ENCODE peak calls at places on chromosomes 6 and 20, in five cellular contexts. S, U, T, Q and D are unnamed samples.

GRCh38 chr6:3489032-3489757 is 32.3 kb upstream of the SLC22A23 start:
- DNase-seq in S (no peak), U (no peak), T (peak), Q (no peak), D (no peak)

GRCh38 chr6:160167547-160168391 is 46.2 kb downstream of the SLC22A1 start:
- DNase-seq in T (no peak), Q (no peak), S (no peak), U (no peak), D (no peak)

GRCh38 chr6:54307412-54308036 is 717 bp upstream of the TINAG start:
- DNase-seq in T (no peak), U (no peak), Q (no peak), S (no peak), D (no peak)

GRCh38 chr6:78268591-78268990 is 598.8 kb upstream of the IRAK1BP1 start:
- DNase-seq in S (no peak), Q (no peak), U (no peak), T (no peak), D (no peak)

GRCh38 chr20:14142171-14142570 is 146.9 kb downstream of the MACROD2 start:
- DNase-seq in T (peak), Q (peak), S (peak), U (peak), D (no peak)

GRCh38 chr6:26087284-26088115 is at the start of gene HFE:
- DNase-seq in Q (no peak), U (peak), T (peak), S (peak), D (no peak)

GRCh38 chr6:166627875-166628849 is 1.1 kb upstream of the RPS6KA2 start:
- DNase-seq in U (no peak), Q (no peak), T (no peak), S (peak), D (no peak)

GRCh38 chr6:115058414-115059211 is 715.8 kb upstream of the HS3ST5 start:
- DNase-seq in U (no peak), Q (no peak), S (no peak), T (no peak), D (no peak)

GRCh38 chr20:40802886-40803285 is 113.8 kb upstream of the MAFB start:
- DNase-seq in Q (no peak), T (no peak), U (no peak), S (no peak), D (no peak)

GRCh38 chr6:33167374-33168148 is 24.7 kb downstream of the COL11A2 start:
- DNase-seq in S (no peak), T (no peak), Q (no peak), U (no peak), D (no peak)

GRCh38 chr20:9290331-9290730 is 221.4 kb downstream of the PLCB4 start:
- DNase-seq in T (no peak), U (no peak), S (no peak), Q (no peak), D (no peak)

GRCh38 chr20:8127553-8128255 is 4.4 kb upstream of the PLCB1 start:
- DNase-seq in S (no peak), U (no peak), T (peak), Q (no peak), D (no peak)

GRCh38 chr6:1577146-1577680 is 32.5 kb upstream of the FOXC1 start:
- DNase-seq in T (no peak), Q (no peak), U (no peak), S (no peak), D (no peak)

GRCh38 chr20:16898433-16898832 is 150.3 kb downstream of the OTOR start:
- DNase-seq in U (no peak), Q (no peak), T (peak), S (no peak), D (no peak)

GRCh38 chr20:49167811-49168507 is 20.2 kb downstream of the STAU1 start:
- DNase-seq in S (no peak), U (no peak), T (no peak), Q (no peak), D (no peak)

GRCh38 chr20:57092112-57092899 is 174.1 kb downstream of the BMP7 start:
- DNase-seq in U (no peak), S (peak), Q (peak), T (peak), D (peak)

GRCh38 chr6:6193221-6193745 is 127.2 kb downstream of the F13A1 start:
- DNase-seq in S (no peak), Q (no peak), U (no peak), T (no peak), D (no peak)

GRCh38 chr6:21931641-21932335 is 338.2 kb downstream of the SOX4 start:
- DNase-seq in U (no peak), T (peak), S (no peak), Q (no peak), D (no peak)

GRCh38 chr6:52009736-52010135 is 77.7 kb downstream of the PKHD1 start:
- DNase-seq in U (no peak), Q (no peak), S (no peak), T (no peak), D (no peak)

GRCh38 chr6:16739329-16739801 is 21.9 kb downstream of the ATXN1 start:
- DNase-seq in U (no peak), S (no peak), Q (no peak), T (no peak), D (no peak)

GRCh38 chr20:1304711-1305515 is 24.0 kb downstream of the SDCBP2 start:
- DNase-seq in U (no peak), T (no peak), S (no peak), Q (no peak), D (no peak)

GRCh38 chr20:37529214-37529967 is 1.7 kb upstream of the BLCAP start:
- DNase-seq in T (no peak), S (no peak), U (no peak), Q (no peak), D (no peak)

GRCh38 chr6:134240664-134241431 is 77.1 kb downstream of the SGK1 start:
- DNase-seq in U (no peak), Q (no peak), T (no peak), S (peak), D (no peak)

GRCh38 chr6:115969207-115969929 is 91.3 kb downstream of the FRK start:
- DNase-seq in Q (no peak), T (peak), S (no peak), U (no peak), D (no peak)

GRCh38 chr20:46746972-46747371 is 37.5 kb downstream of the SLC2A10 start:
- DNase-seq in S (peak), Q (no peak), T (peak), U (no peak), D (no peak)

GRCh38 chr20:53074811-53075314 is 102.7 kb downstream of the TSHZ2 start:
- DNase-seq in S (no peak), T (no peak), Q (no peak), U (no peak), D (no peak)

GRCh38 chr6:38974389-38975133 is 74.0 kb upstream of the GLP1R start:
- DNase-seq in T (peak), U (no peak), S (no peak), Q (no peak), D (no peak)

GRCh38 chr20:5670874-5671273 is 79.3 kb upstream of the SHLD1 start:
- DNase-seq in Q (no peak), T (no peak), U (no peak), S (no peak), D (no peak)

GRCh38 chr20:5670137-5670536 is 80.1 kb upstream of the SHLD1 start:
- DNase-seq in S (no peak), T (no peak), Q (no peak), U (no peak), D (no peak)

GRCh38 chr20:5677389-5677788 is 72.8 kb upstream of the SHLD1 start:
- DNase-seq in S (no peak), U (no peak), Q (no peak), T (no peak), D (no peak)

GRCh38 chr20:5675103-5676091 is 74.8 kb upstream of the SHLD1 start:
- DNase-seq in T (no peak), Q (no peak), U (no peak), S (no peak), D (no peak)

GRCh38 chr20:5674176-5674660 is 76.0 kb upstream of the SHLD1 start:
- DNase-seq in U (no peak), Q (no peak), S (peak), T (no peak), D (no peak)
- TF ChIP-seq CTCF in U (no peak), Q (no peak), S (no peak), T (no peak), D (no peak)

GRCh38 chr6:104486003-104486402 is 373.7 kb downstream of the HACE1 start:
- DNase-seq in Q (no peak), T (no peak), S (no peak), U (no peak), D (no peak)

GRCh38 chr6:104484626-104485025 is 375.1 kb downstream of the HACE1 start:
- DNase-seq in T (no peak), S (no peak), U (no peak), Q (no peak), D (no peak)

GRCh38 chr6:104477569-104477968 is 382.1 kb downstream of the HACE1 start:
- DNase-seq in S (no peak), T (no peak), Q (no peak), U (no peak), D (no peak)

GRCh38 chr6:104484191-104484590 is 375.5 kb downstream of the HACE1 start:
- DNase-seq in T (no peak), U (no peak), S (no peak), Q (no peak), D (no peak)

DNA sequence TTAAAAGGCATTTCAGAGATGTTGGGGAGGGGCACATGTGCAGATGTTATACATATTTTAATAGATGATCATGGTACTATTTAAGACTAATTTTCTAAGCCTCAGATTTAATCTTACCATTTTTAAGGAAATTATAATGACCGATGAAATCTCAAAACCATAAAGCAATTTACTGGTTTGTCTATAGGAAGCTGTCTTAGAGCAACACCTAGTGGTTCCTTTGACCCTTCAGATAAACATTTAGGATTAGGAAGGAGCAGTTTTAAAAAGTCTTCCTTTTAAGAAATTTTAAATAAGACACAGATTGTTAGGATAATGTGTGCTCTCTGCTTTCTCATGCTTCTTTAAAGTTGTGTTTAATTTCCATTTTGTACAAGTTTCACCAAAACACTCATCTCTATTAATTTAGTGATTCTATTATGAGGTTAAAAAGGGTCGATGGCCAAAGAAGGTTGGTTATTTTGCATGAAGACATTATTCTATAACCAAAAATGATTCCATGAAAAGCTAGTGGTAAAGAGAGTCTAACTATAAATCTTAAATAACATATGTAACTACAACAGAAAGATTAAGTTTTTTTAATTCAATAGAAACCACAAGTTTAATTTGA is 376.4 kb downstream of the HACE1 start:
- DNase-seq in Q (no peak), S (no peak), T (no peak), U (no peak), D (no peak)
- TF ChIP-seq CTCF in Q (no peak), S (peak), T (no peak), U (peak), D (peak)

GRCh38 chr6:169520104-169520503 is 181.7 kb downstream of the WDR27 start:
- DNase-seq in T (peak), Q (no peak), U (no peak), S (no peak), D (no peak)
- TF ChIP-seq CTCF in T (peak), Q (no peak), U (peak), S (no peak), D (no peak)

DNA sequence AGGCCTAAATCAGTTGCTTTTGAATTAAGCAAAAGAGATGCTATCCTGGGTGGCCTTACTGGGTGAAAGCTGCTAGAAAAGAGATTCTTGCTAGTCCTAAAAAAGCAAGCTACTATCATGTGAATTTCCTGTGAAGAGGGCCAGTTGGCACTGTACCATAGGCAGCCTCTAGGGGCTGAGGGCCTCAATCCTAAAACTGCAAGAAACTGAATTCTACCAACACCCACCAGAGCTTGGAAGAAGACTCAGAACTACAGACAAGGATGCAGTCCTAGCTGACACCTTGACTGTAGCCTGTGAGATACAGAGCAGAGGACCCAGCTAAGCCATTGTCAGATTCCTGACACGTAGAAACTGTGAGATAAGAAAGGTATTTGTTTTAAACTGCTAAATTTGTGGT is 24.5 kb downstream of the CLIC5 start:
- DNase-seq in Q (no peak), U (no peak), S (no peak), T (no peak), D (no peak)
- TF ChIP-seq CTCF in Q (no peak), U (peak), S (no peak), T (peak), D (no peak)

GRCh38 chr6:162733489-162733888 is 5.7 kb downstream of the PACRG start:
- DNase-seq in S (no peak), T (no peak), Q (no peak), U (no peak), D (no peak)

GRCh38 chr6:162736933-162737332 is 9.2 kb downstream of the PACRG start:
- DNase-seq in U (no peak), Q (no peak), T (no peak), S (no peak), D (no peak)
- TF ChIP-seq CTCF in U (no peak), Q (no peak), T (peak), S (no peak), D (peak)

DNA sequence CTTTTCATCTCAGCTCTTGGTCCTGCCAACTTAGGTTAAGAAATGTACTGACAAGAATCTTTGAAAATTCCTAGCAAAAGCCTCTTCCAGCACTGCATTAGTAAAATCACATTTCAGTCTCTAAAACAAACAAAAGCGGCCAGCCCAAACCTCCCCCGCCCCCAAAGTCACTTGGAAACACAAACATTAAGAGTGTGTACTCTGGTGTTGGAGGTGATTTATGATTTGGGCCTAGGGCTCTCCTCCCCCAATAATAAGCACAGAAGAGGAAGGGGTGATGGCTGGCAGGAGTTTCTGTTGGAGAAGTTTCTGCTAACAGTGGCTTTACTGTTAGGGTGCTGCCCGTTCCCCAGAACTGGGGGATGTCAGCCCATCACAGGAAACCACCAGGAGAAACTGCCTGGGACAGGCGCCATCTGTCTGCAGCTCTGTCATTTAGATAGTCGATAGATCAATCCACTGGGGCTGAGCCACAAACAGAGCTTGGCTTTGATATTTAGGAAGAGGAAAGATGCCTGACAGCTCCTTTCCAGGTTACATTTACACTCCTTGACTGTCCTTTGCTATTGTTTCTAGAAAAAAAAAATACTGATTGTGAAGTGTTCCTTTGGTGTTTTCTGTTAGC is 199.5 kb downstream of the CD83 start:
- DNase-seq in Q (no peak), T (no peak), S (no peak), U (no peak), D (no peak)
- TF ChIP-seq CTCF in Q (no peak), T (peak), S (no peak), U (no peak), D (peak)

DNA sequence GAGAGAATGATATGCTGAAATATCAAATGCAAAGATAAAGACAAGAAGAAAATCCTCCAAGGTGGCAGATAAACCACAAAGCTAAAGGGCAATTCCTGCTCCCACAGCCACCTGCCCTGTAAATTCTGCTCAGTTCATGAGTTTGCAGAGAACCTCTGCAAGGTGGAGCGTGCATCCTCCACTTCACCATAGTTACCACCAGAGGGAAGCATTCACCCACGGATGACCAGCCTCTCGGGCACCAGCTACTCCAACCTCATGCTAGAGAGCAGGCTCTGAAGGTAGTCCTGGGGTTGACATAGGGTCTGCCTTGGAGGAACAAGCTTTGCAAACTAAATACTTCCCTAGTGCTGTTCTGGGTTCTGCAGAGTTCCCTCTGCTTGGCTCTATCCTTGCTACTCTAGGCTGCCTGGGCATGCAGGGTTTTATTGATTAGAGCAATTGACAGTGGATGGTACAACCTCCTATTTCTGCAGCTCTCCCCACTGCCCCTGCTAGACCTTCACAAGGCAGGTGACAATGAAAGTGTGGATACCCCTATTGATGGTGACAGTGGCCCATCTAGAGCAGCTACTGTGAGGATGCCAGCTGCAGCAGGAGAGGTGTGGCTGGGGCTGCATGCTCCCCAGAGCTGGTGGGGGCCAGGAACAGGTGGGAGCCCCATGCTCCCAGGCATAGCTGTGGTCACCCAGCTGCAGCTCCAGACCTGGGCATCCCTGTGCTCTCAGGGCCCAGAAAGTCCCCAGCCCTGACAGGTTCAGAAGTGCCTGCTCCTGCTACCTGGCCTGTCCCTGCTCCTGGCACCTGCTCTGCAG is 51.1 kb downstream of the GGTLC1 start:
- DNase-seq in Q (peak), S (peak), U (no peak), T (peak), D (no peak)
- TF ChIP-seq CTCF in Q (peak), S (peak), U (peak), T (peak), D (peak)